ENCODE peak calls at places on chromosomes 1 and 21, in five cellular contexts. One of them, this sample, is unnamed.

GRCh38 chr1:151604291-151604690 is 7.6 kb upstream of the SNX27 start:
- DNase-seq in epithelial cell of esophagus: peak
- DNase-seq in AG04450: no peak
- DNase-seq in tibial nerve: no peak
- DNase-seq in NCI-H1092 treated with DMSO at 0.1 percent for 48 hours: no peak
- DNase-seq in this sample: no peak

GRCh38 chr1:24096009-24096736 is 15.8 kb downstream of the MYOM3 start:
- DNase-seq in epithelial cell of esophagus: no peak
- DNase-seq in AG04450: no peak
- DNase-seq in tibial nerve: no peak
- DNase-seq in NCI-H1092 treated with DMSO at 0.1 percent for 48 hours: no peak
- DNase-seq in this sample: no peak

GRCh38 chr1:63828322-63829044 is 54.7 kb downstream of the ROR1 start:
- DNase-seq in epithelial cell of esophagus: no peak
- DNase-seq in AG04450: no peak
- DNase-seq in tibial nerve: no peak
- DNase-seq in NCI-H1092 treated with DMSO at 0.1 percent for 48 hours: no peak
- DNase-seq in this sample: no peak

GRCh38 chr1:19185976-19186375 is 24.1 kb downstream of the UBR4 start:
- DNase-seq in epithelial cell of esophagus: no peak
- DNase-seq in AG04450: no peak
- DNase-seq in tibial nerve: no peak
- DNase-seq in NCI-H1092 treated with DMSO at 0.1 percent for 48 hours: no peak
- DNase-seq in this sample: no peak

GRCh38 chr1:241525026-241525425 is 5.5 kb upstream of the FH start:
- DNase-seq in epithelial cell of esophagus: no peak
- DNase-seq in AG04450: no peak
- DNase-seq in tibial nerve: no peak
- DNase-seq in NCI-H1092 treated with DMSO at 0.1 percent for 48 hours: no peak
- DNase-seq in this sample: no peak

GRCh38 chr1:43389326-43390313 is at the start of the genes MED8 and SZT2:
- DNase-seq in epithelial cell of esophagus: peak
- DNase-seq in AG04450: peak
- DNase-seq in tibial nerve: peak
- DNase-seq in NCI-H1092 treated with DMSO at 0.1 percent for 48 hours: peak
- DNase-seq in this sample: peak

GRCh38 chr1:41851589-41851988 is 67.1 kb downstream of the HIVEP3 start:
- DNase-seq in epithelial cell of esophagus: peak
- DNase-seq in AG04450: no peak
- DNase-seq in tibial nerve: no peak
- DNase-seq in NCI-H1092 treated with DMSO at 0.1 percent for 48 hours: no peak
- DNase-seq in this sample: peak

GRCh38 chr1:181114574-181115366 is 26.3 kb downstream of the IER5 start:
- DNase-seq in epithelial cell of esophagus: no peak
- DNase-seq in AG04450: no peak
- DNase-seq in tibial nerve: no peak
- DNase-seq in NCI-H1092 treated with DMSO at 0.1 percent for 48 hours: no peak
- DNase-seq in this sample: no peak

GRCh38 chr1:209382701-209383100 is 200.8 kb upstream of the CAMK1G start:
- DNase-seq in epithelial cell of esophagus: no peak
- DNase-seq in AG04450: no peak
- DNase-seq in tibial nerve: no peak
- DNase-seq in NCI-H1092 treated with DMSO at 0.1 percent for 48 hours: no peak
- DNase-seq in this sample: no peak

GRCh38 chr1:160277987-160278386 is 6.9 kb downstream of the PEX19 start:
- DNase-seq in epithelial cell of esophagus: no peak
- DNase-seq in AG04450: no peak
- DNase-seq in tibial nerve: no peak
- DNase-seq in NCI-H1092 treated with DMSO at 0.1 percent for 48 hours: no peak
- DNase-seq in this sample: no peak

GRCh38 chr1:203069028-203069804 is 16.6 kb downstream of the MYOG start:
- DNase-seq in epithelial cell of esophagus: no peak
- DNase-seq in AG04450: no peak
- DNase-seq in tibial nerve: no peak
- DNase-seq in NCI-H1092 treated with DMSO at 0.1 percent for 48 hours: peak
- DNase-seq in this sample: peak

GRCh38 chr21:45543710-45544448 is 1.6 kb upstream of the SLC19A1 start:
- DNase-seq in epithelial cell of esophagus: no peak
- DNase-seq in AG04450: no peak
- DNase-seq in tibial nerve: no peak
- DNase-seq in NCI-H1092 treated with DMSO at 0.1 percent for 48 hours: no peak
- DNase-seq in this sample: no peak

GRCh38 chr1:19055001-19055400 is 98.5 kb upstream of the IFFO2 start:
- DNase-seq in epithelial cell of esophagus: no peak
- DNase-seq in AG04450: no peak
- DNase-seq in tibial nerve: no peak
- DNase-seq in NCI-H1092 treated with DMSO at 0.1 percent for 48 hours: no peak
- DNase-seq in this sample: no peak

GRCh38 chr1:41255978-41256377 is 13.9 kb upstream of the SCMH1 start:
- DNase-seq in epithelial cell of esophagus: peak
- DNase-seq in AG04450: no peak
- DNase-seq in tibial nerve: no peak
- DNase-seq in NCI-H1092 treated with DMSO at 0.1 percent for 48 hours: no peak
- DNase-seq in this sample: no peak

GRCh38 chr1:161972828-161973227 is 50.8 kb downstream of the OLFML2B start:
- DNase-seq in epithelial cell of esophagus: no peak
- DNase-seq in AG04450: no peak
- DNase-seq in tibial nerve: no peak
- DNase-seq in NCI-H1092 treated with DMSO at 0.1 percent for 48 hours: no peak
- DNase-seq in this sample: no peak

GRCh38 chr1:9400425-9401079 is 107.9 kb downstream of the SPSB1 start:
- DNase-seq in epithelial cell of esophagus: peak
- DNase-seq in AG04450: no peak
- DNase-seq in tibial nerve: no peak
- DNase-seq in NCI-H1092 treated with DMSO at 0.1 percent for 48 hours: no peak
- DNase-seq in this sample: no peak

GRCh38 chr1:14996133-14997050 is 157.2 kb upstream of the TMEM51 start:
- DNase-seq in epithelial cell of esophagus: peak
- DNase-seq in AG04450: no peak
- DNase-seq in tibial nerve: no peak
- DNase-seq in NCI-H1092 treated with DMSO at 0.1 percent for 48 hours: no peak
- DNase-seq in this sample: peak

GRCh38 chr1:65150583-65151263 is 2.7 kb downstream of the AK4 start:
- DNase-seq in epithelial cell of esophagus: no peak
- DNase-seq in AG04450: no peak
- DNase-seq in tibial nerve: no peak
- DNase-seq in NCI-H1092 treated with DMSO at 0.1 percent for 48 hours: no peak
- DNase-seq in this sample: no peak

GRCh38 chr1:205568469-205569361 is 63.1 kb downstream of the ELK4 start:
- DNase-seq in epithelial cell of esophagus: peak
- DNase-seq in AG04450: no peak
- DNase-seq in tibial nerve: no peak
- DNase-seq in NCI-H1092 treated with DMSO at 0.1 percent for 48 hours: no peak
- DNase-seq in this sample: no peak

GRCh38 chr21:44521928-44522752 is 17.9 kb downstream of the KRTAP10-1 start:
- DNase-seq in epithelial cell of esophagus: no peak
- DNase-seq in AG04450: no peak
- DNase-seq in tibial nerve: no peak
- DNase-seq in NCI-H1092 treated with DMSO at 0.1 percent for 48 hours: no peak
- DNase-seq in this sample: no peak

GRCh38 chr1:61338899-61339298 is 256.5 kb downstream of the NFIA start:
- DNase-seq in epithelial cell of esophagus: no peak
- DNase-seq in AG04450: no peak
- DNase-seq in tibial nerve: no peak
- DNase-seq in NCI-H1092 treated with DMSO at 0.1 percent for 48 hours: no peak
- DNase-seq in this sample: no peak

GRCh38 chr1:153460551-153460950 is at the start of gene S100A7:
- DNase-seq in epithelial cell of esophagus: no peak
- DNase-seq in AG04450: no peak
- DNase-seq in tibial nerve: no peak
- DNase-seq in NCI-H1092 treated with DMSO at 0.1 percent for 48 hours: no peak
- DNase-seq in this sample: no peak

GRCh38 chr1:67439277-67440029 is 9.3 kb upstream of the SERBP1 start:
- DNase-seq in epithelial cell of esophagus: no peak
- DNase-seq in AG04450: no peak
- DNase-seq in tibial nerve: no peak
- DNase-seq in NCI-H1092 treated with DMSO at 0.1 percent for 48 hours: no peak
- DNase-seq in this sample: no peak

GRCh38 chr1:29230553-29231378 is at the start of gene MECR:
- DNase-seq in epithelial cell of esophagus: peak
- DNase-seq in AG04450: peak
- DNase-seq in tibial nerve: peak
- DNase-seq in NCI-H1092 treated with DMSO at 0.1 percent for 48 hours: peak
- DNase-seq in this sample: peak